ENCODE peak calls at places on chromosomes 16 and 17, in six cellular contexts. T is heart left ventricle, B is lower leg skin, M is mammary epithelial cell, U is astrocyte of the spinal cord, E is AG04450. G is an unnamed sample.

GRCh38 chr17:21174719-21175118 is 39.2 kb downstream of the TMEM11 start:
- DNase-seq in E (no peak), U (no peak), M (no peak), B (no peak), T (no peak), G (no peak)

GRCh38 chr17:77948690-77949114 is 9.8 kb upstream of the TNRC6C start:
- DNase-seq in U (peak; percentile 38), E (peak; percentile 10), B (no peak), M (peak; percentile 49), T (no peak), G (no peak)

GRCh38 chr16:72241930-72242329 is 70.0 kb upstream of the PMFBP1 start:
- DNase-seq in U (peak; percentile 59), B (no peak), T (no peak), E (peak; percentile 23), M (peak; percentile 48), G (no peak)

GRCh38 chr17:30232822-30233427 is 2.6 kb downstream of the SLC6A4 start:
- DNase-seq in U (no peak), E (no peak), B (no peak), M (no peak), T (no peak), G (no peak)

GRCh38 chr16:86363057-86363490 is 147.3 kb upstream of the FOXF1 start:
- DNase-seq in U (peak; percentile 91), E (peak; percentile 90), M (peak; percentile 55), B (no peak), T (no peak), G (no peak)

GRCh38 chr16:11256657-11257130 is 690 bp upstream of the SOCS1 start:
- DNase-seq in M (peak; percentile 60), B (peak; percentile 52), T (peak; percentile 78), E (no peak), U (peak; percentile 60), G (peak; percentile 86)

GRCh38 chr17:31835984-31836383 is 23.1 kb downstream of the COPRS start:
- DNase-seq in M (no peak), E (no peak), T (no peak), U (no peak), B (no peak), G (no peak)

GRCh38 chr16:20049831-20050230 is 23.9 kb downstream of the GPR139 start:
- DNase-seq in B (no peak), M (no peak), E (no peak), T (no peak), U (no peak), G (no peak)

GRCh38 chr16:17019366-17019765 is 451.4 kb downstream of the XYLT1 start:
- DNase-seq in M (no peak), B (no peak), U (no peak), T (no peak), E (no peak), G (no peak)

GRCh38 chr17:34658796-34659195 is 79.4 kb downstream of the TMEM132E start:
- DNase-seq in E (no peak), U (no peak), M (no peak), T (no peak), B (no peak), G (no peak)

GRCh38 chr16:5633845-5634440 is 536.3 kb upstream of the EEF2KMT start:
- DNase-seq in U (peak; percentile 3), T (no peak), E (no peak), M (no peak), B (no peak), G (no peak)

GRCh38 chr16:13316008-13316407 is 414.6 kb downstream of the SHISA9 start:
- DNase-seq in B (no peak), U (peak; percentile 64), E (no peak), T (no peak), M (peak; percentile 85), G (no peak)

DNA sequence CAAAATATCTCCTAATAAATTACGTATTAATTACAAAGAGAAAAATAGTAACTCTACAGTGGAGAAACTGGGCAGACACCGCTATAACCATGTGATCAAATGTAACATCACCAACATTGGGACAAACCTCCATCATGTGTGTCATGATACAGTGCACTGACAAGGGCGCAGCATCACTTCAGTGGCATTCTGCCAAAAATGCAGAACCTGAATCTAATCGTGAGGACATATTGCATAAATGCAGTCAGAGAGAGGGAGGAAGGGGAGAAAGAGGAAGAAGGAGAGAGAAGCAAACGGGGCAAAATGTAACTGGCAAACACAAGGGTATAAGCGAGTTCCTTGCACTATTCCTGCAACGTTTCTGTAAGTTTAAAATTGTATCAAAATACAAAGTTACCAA is 74.2 kb upstream of the MARCHF10 start:
- DNase-seq in T (no peak), M (no peak), E (no peak), B (no peak), U (no peak), G (no peak)
- H3K4me3 ChIP-seq in T (no peak overlapping the region), M (no peak overlapping the region), E (no peak overlapping the region), B (no peak overlapping the region), U (no peak overlapping the region), G (no peak overlapping the region)

GRCh38 chr17:42773290-42774035 is at the start of gene VPS25:
- DNase-seq in M (peak; percentile 81), B (peak; percentile 78), U (peak; percentile 86), T (peak; percentile 81), E (peak; percentile 55), G (peak; percentile 70)

GRCh38 chr17:42772945-42773289 is 332 bp upstream of the VPS25 start:
- DNase-seq in U (no peak), B (no peak), M (no peak), E (no peak), T (no peak), G (no peak)

GRCh38 chr17:42774066-42774750 is 959 bp downstream of the VPS25 start:
- DNase-seq in E (no peak), M (peak; percentile 37), B (no peak), T (no peak), U (peak; percentile 45), G (no peak)

GRCh38 chr17:42778570-42778969 is 1.8 kb upstream of the WNK4 start:
- DNase-seq in M (no peak), U (no peak), T (no peak), B (no peak), E (no peak), G (no peak)

GRCh38 chr17:42775534-42776098 is 2.4 kb downstream of the VPS25 start:
- DNase-seq in E (no peak), U (peak; percentile 86), B (no peak), M (no peak), T (no peak), G (no peak)
- TF ChIP-seq CTCF in E (no peak), U (peak; percentile 33), B (no peak), M (no peak), T (no peak), G (no peak)

GRCh38 chr17:57284984-57285646 is 28.8 kb downstream of the MSI2 start:
- DNase-seq in E (no peak), U (no peak), M (no peak), B (no peak), T (no peak), G (no peak)
- H3K4me3 ChIP-seq in E (no peak overlapping the region), U (no peak overlapping the region), M (no peak overlapping the region), B (no peak overlapping the region), T (no peak overlapping the region), G (no peak overlapping the region)

DNA sequence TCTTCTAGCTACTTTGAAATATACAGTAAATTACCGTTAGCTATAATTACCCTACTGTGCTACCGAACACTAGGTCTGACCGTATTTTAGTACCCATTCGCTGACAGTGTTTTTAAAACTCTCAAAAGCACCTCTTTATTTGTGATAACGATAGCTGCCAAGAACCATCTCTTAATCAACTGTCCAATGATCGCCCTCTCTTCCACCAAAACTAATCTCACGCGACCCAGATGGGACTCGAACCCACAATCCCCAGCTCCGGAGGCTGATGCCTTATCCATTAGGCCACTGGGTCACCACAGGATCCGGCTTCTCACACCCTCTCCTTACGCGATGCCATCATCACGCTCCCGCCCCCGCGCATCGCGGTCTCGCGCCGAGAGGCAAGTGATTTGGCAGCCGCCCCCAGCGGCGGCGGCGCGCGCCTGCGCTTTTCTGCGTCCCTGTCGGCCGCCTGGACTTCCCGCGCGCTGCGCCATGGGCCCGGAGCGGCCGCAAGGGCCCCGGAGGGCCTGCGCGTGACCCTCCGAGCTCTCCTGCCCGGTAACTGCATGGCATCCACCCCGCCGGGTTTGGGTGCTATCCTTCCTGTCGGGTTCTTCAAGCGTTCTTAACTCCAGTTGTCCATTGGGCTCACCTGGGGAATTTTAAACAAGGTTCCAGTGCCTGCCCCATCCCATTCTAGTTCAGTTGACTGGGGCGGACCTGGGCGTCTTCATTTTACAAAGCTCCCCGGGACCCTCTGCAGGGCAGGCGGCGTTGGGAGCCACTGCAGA is 15.7 kb upstream of the KPNA2 start:
- DNase-seq in B (peak; percentile 96), U (peak; percentile 96), M (peak; percentile 96), E (peak; percentile 93), T (peak; percentile 95), G (peak; percentile 95)
- TF ChIP-seq CTCF in B (no peak), U (no peak), M (peak; percentile 16), E (peak; percentile 43), T (peak; percentile 55), G (peak; percentile 71)

GRCh38 chr17:75077072-75077489 is 10.7 kb upstream of the SLC16A5 start:
- DNase-seq in B (no peak), E (no peak), T (no peak), U (no peak), M (no peak), G (no peak)

GRCh38 chr17:75079023-75079373 is 8.8 kb upstream of the SLC16A5 start:
- DNase-seq in E (no peak), B (no peak), T (no peak), M (no peak), U (no peak), G (no peak)

GRCh38 chr17:75078097-75079022 is 9.4 kb upstream of the SLC16A5 start:
- DNase-seq in B (no peak), M (peak; percentile 63), U (peak; percentile 76), E (peak; percentile 32), T (no peak), G (no peak)

GRCh38 chr17:75075597-75076253 is 12.0 kb upstream of the SLC16A5 start:
- DNase-seq in E (no peak), U (no peak), M (no peak), T (no peak), B (no peak), G (no peak)

DNA sequence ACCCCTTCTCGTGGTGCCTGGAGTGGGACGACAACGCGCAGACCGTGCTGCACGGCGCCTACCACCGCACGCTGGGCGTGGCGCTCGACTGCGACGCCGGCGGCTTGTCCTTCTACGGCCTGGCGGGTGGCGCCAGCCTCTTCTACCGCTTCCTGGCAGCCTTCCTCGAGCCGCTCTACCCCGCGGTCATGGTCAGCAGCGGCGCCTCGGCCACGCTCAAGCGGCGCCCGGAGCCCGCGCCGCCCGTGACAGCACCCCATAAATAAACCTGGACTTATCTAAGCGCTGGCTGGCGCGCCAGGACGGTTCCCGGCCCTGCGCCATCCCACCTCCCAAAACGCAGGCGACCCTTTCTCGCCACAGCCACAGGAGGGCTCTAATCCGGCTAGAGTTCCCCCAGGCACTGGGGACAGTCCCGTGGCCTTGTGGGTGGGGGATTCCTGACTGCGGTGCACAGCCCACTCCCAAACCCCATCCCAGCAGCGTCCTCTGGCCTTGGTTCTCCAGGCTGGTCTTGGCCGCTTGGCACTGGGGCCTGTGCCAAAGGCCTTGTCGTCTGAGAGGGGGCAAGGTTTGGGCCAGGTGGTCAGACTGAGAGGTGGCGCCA is 10.2 kb upstream of the SLC16A5 start:
- DNase-seq in T (peak; percentile 88), U (peak; percentile 32), M (no peak), B (no peak), E (no peak), G (peak; percentile 88)
- H3K4me3 ChIP-seq in T (peak overlapping the region; percentile 4), U (no peak overlapping the region), M (no peak overlapping the region), B (no peak overlapping the region), E (no peak overlapping the region), G (peak overlapping the region; percentile 57)